ENCODE peak calls at places on chromosomes 3 and 15, in six cellular contexts. One of them, this sample, is unnamed.

GRCh38 chr15:49697121-49697520 is 76.3 kb downstream of the DTWD1 start:
- DNase-seq in cardiac fibroblast: no peak
- DNase-seq in K562: no peak
- DNase-seq in right lobe of liver: no peak
- DNase-seq in foreskin fibroblast: peak
- DNase-seq in pancreas: no peak
- DNase-seq in this sample: no peak

GRCh38 chr15:91572110-91572509 is 281.4 kb upstream of the SLCO3A1 start:
- DNase-seq in cardiac fibroblast: peak
- DNase-seq in K562: no peak
- DNase-seq in right lobe of liver: no peak
- DNase-seq in foreskin fibroblast: no peak
- DNase-seq in pancreas: no peak
- DNase-seq in this sample: no peak

GRCh38 chr3:129315386-129315991 is 36.8 kb downstream of the HMCES start:
- DNase-seq in cardiac fibroblast: peak
- DNase-seq in K562: peak
- DNase-seq in right lobe of liver: no peak
- DNase-seq in foreskin fibroblast: peak
- DNase-seq in pancreas: peak
- DNase-seq in this sample: no peak

GRCh38 chr3:66453525-66454463 is 47.0 kb downstream of the LRIG1 start:
- DNase-seq in cardiac fibroblast: no peak
- DNase-seq in K562: no peak
- DNase-seq in right lobe of liver: no peak
- DNase-seq in foreskin fibroblast: no peak
- DNase-seq in pancreas: no peak
- DNase-seq in this sample: no peak

GRCh38 chr3:183554377-183554776 is 1.1 kb downstream of the KLHL6 start:
- DNase-seq in cardiac fibroblast: no peak
- DNase-seq in K562: peak
- DNase-seq in right lobe of liver: no peak
- DNase-seq in foreskin fibroblast: no peak
- DNase-seq in pancreas: no peak
- DNase-seq in this sample: no peak

GRCh38 chr3:28376424-28376823 is 27.8 kb upstream of the AZI2 start:
- DNase-seq in cardiac fibroblast: peak
- DNase-seq in K562: no peak
- DNase-seq in right lobe of liver: no peak
- DNase-seq in foreskin fibroblast: peak
- DNase-seq in pancreas: no peak
- DNase-seq in this sample: no peak

GRCh38 chr3:11060500-11061251 is 68.1 kb downstream of the SLC6A1 start:
- DNase-seq in cardiac fibroblast: peak
- DNase-seq in K562: peak
- DNase-seq in right lobe of liver: peak
- DNase-seq in foreskin fibroblast: peak
- DNase-seq in pancreas: peak
- DNase-seq in this sample: no peak

GRCh38 chr3:121916189-121916588 is 22.0 kb downstream of the SLC15A2 start:
- DNase-seq in cardiac fibroblast: no peak
- DNase-seq in K562: no peak
- DNase-seq in right lobe of liver: no peak
- DNase-seq in foreskin fibroblast: no peak
- DNase-seq in pancreas: no peak
- DNase-seq in this sample: no peak

GRCh38 chr15:92819312-92820232 is 80.6 kb upstream of the CHD2 start:
- DNase-seq in cardiac fibroblast: no peak
- DNase-seq in K562: peak
- DNase-seq in right lobe of liver: no peak
- DNase-seq in foreskin fibroblast: no peak
- DNase-seq in pancreas: no peak
- DNase-seq in this sample: no peak

GRCh38 chr15:80861776-80862175 is 82.6 kb downstream of the CEMIP start:
- DNase-seq in cardiac fibroblast: no peak
- DNase-seq in K562: no peak
- DNase-seq in right lobe of liver: no peak
- DNase-seq in foreskin fibroblast: no peak
- DNase-seq in pancreas: no peak
- DNase-seq in this sample: no peak

GRCh38 chr3:61612211-61612995 is 51.0 kb downstream of the PTPRG start:
- DNase-seq in cardiac fibroblast: peak
- DNase-seq in K562: no peak
- DNase-seq in right lobe of liver: peak
- DNase-seq in foreskin fibroblast: peak
- DNase-seq in pancreas: no peak
- DNase-seq in this sample: no peak

GRCh38 chr3:114709102-114709501 is 415.3 kb downstream of the TIGIT start:
- DNase-seq in cardiac fibroblast: peak
- DNase-seq in K562: no peak
- DNase-seq in right lobe of liver: no peak
- DNase-seq in foreskin fibroblast: peak
- DNase-seq in pancreas: no peak
- DNase-seq in this sample: peak

GRCh38 chr3:160444411-160444810 is 5.2 kb downstream of the TRIM59 start:
- DNase-seq in cardiac fibroblast: no peak
- DNase-seq in K562: peak
- DNase-seq in right lobe of liver: no peak
- DNase-seq in foreskin fibroblast: no peak
- DNase-seq in pancreas: no peak
- DNase-seq in this sample: no peak

GRCh38 chr15:68658151-68658550 is 79.4 kb downstream of the CORO2B start:
- DNase-seq in cardiac fibroblast: no peak
- DNase-seq in K562: no peak
- DNase-seq in right lobe of liver: no peak
- DNase-seq in foreskin fibroblast: no peak
- DNase-seq in pancreas: no peak
- DNase-seq in this sample: no peak

GRCh38 chr15:68656438-68656739 is 77.6 kb downstream of the CORO2B start:
- DNase-seq in cardiac fibroblast: no peak
- DNase-seq in K562: no peak
- DNase-seq in right lobe of liver: no peak
- DNase-seq in foreskin fibroblast: no peak
- DNase-seq in pancreas: no peak
- DNase-seq in this sample: no peak

GRCh38 chr15:68655686-68656437 is 77.1 kb downstream of the CORO2B start:
- DNase-seq in cardiac fibroblast: no peak
- DNase-seq in K562: no peak
- DNase-seq in right lobe of liver: no peak
- DNase-seq in foreskin fibroblast: no peak
- DNase-seq in pancreas: no peak
- DNase-seq in this sample: no peak

GRCh38 chr15:68654786-68655560 is 76.2 kb downstream of the CORO2B start:
- DNase-seq in cardiac fibroblast: no peak
- DNase-seq in K562: no peak
- DNase-seq in right lobe of liver: no peak
- DNase-seq in foreskin fibroblast: no peak
- DNase-seq in pancreas: no peak
- DNase-seq in this sample: no peak

DNA sequence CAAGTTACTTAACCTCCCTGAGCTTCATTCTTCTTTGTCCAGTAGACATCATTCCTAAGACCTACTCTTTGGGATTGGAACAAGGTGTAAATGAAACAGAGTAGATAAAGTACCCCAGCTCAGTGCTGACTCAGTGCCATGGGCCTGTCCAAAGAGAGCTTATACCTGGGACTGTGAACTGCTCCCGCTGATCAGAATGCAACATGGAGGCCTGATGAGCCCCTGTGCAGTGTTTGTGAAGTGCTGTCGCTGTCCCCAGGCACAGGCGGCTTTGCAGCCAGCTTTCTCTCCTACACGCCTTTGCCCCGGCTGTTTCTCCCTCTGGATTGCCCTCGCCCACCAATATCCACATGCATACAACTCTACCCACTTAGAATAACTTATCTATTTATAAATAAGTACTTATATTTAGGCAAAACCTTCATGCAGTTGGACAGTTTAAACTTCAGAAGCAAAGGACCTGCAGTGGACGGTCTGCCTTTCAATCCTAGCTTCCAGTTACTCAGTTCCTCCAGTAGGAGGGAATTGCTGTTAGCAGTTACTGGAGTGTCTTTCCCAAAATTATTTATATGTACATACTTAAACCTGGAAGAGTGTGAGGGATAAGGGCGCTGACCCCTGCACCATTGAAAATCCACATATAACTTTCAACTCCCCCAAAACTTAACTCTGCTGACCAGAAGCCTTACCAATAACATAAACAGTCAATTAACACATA is 80.0 kb downstream of the CORO2B start:
- DNase-seq in cardiac fibroblast: no peak
- DNase-seq in K562: no peak
- DNase-seq in right lobe of liver: no peak
- DNase-seq in foreskin fibroblast: no peak
- DNase-seq in pancreas: no peak
- DNase-seq in this sample: no peak
- TF ChIP-seq CTCF in cardiac fibroblast: no peak
- TF ChIP-seq CTCF in K562: no peak
- TF ChIP-seq CTCF in right lobe of liver: no peak
- TF ChIP-seq CTCF in foreskin fibroblast: no peak
- TF ChIP-seq CTCF in pancreas: no peak
- TF ChIP-seq CTCF in this sample: no peak

GRCh38 chr3:157152930-157153329 is 7.0 kb downstream of the CCNL1 start:
- DNase-seq in cardiac fibroblast: no peak
- DNase-seq in K562: no peak
- DNase-seq in right lobe of liver: no peak
- DNase-seq in foreskin fibroblast: no peak
- DNase-seq in pancreas: no peak
- DNase-seq in this sample: no peak

GRCh38 chr3:157156844-157157635 is 2.9 kb downstream of the CCNL1 start:
- DNase-seq in cardiac fibroblast: peak
- DNase-seq in K562: peak
- DNase-seq in right lobe of liver: no peak
- DNase-seq in foreskin fibroblast: no peak
- DNase-seq in pancreas: no peak
- DNase-seq in this sample: no peak

GRCh38 chr3:157154563-157155333 is 5.2 kb downstream of the CCNL1 start:
- DNase-seq in cardiac fibroblast: no peak
- DNase-seq in K562: no peak
- DNase-seq in right lobe of liver: no peak
- DNase-seq in foreskin fibroblast: no peak
- DNase-seq in pancreas: no peak
- DNase-seq in this sample: no peak

GRCh38 chr3:157157836-157158235 is 2.1 kb downstream of the CCNL1 start:
- DNase-seq in cardiac fibroblast: peak
- DNase-seq in K562: no peak
- DNase-seq in right lobe of liver: no peak
- DNase-seq in foreskin fibroblast: no peak
- DNase-seq in pancreas: no peak
- DNase-seq in this sample: no peak

DNA sequence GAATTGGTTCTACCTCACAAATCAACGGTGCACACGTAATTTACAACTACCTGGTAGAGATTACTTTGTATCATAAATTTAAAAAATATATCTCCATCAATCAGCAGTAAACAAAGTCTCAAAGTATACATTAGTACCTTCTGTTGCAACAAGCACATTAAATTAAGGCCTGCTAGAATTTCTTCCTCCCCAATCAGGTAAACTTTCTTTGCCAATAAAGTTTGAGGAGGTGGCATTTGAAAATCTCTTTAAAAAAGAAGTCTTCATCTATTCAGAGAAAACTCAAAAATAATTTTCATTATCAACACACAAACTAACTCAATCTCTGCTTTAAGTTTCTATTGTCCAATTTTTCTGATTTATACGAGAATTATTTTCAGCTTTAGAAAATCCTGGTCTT is 4.4 kb downstream of the CCNL1 start:
- DNase-seq in cardiac fibroblast: no peak
- DNase-seq in K562: no peak
- DNase-seq in right lobe of liver: no peak
- DNase-seq in foreskin fibroblast: no peak
- DNase-seq in pancreas: no peak
- DNase-seq in this sample: no peak
- H3K4me3 ChIP-seq in cardiac fibroblast: no peak
- H3K4me3 ChIP-seq in K562: no peak
- H3K4me3 ChIP-seq in right lobe of liver: no peak
- H3K4me3 ChIP-seq in foreskin fibroblast: no peak
- H3K4me3 ChIP-seq in pancreas: no peak
- H3K4me3 ChIP-seq in this sample: no peak

GRCh38 chr3:48560648-48561018 is 2.9 kb downstream of the UCN2 start:
- DNase-seq in cardiac fibroblast: no peak
- DNase-seq in K562: no peak
- DNase-seq in right lobe of liver: no peak
- DNase-seq in foreskin fibroblast: no peak
- DNase-seq in pancreas: no peak
- DNase-seq in this sample: no peak

GRCh38 chr3:48563382-48563918 is at the start of gene UCN2:
- DNase-seq in cardiac fibroblast: peak
- DNase-seq in K562: no peak
- DNase-seq in right lobe of liver: no peak
- DNase-seq in foreskin fibroblast: peak
- DNase-seq in pancreas: no peak
- DNase-seq in this sample: no peak

GRCh38 chr3:48558446-48559134 is 2.0 kb upstream of the PFKFB4 start:
- DNase-seq in cardiac fibroblast: no peak
- DNase-seq in K562: no peak
- DNase-seq in right lobe of liver: peak
- DNase-seq in foreskin fibroblast: no peak
- DNase-seq in pancreas: no peak
- DNase-seq in this sample: no peak

GRCh38 chr3:48562367-48563095 is 1.1 kb downstream of the UCN2 start:
- DNase-seq in cardiac fibroblast: no peak
- DNase-seq in K562: no peak
- DNase-seq in right lobe of liver: no peak
- DNase-seq in foreskin fibroblast: no peak
- DNase-seq in pancreas: no peak
- DNase-seq in this sample: no peak

GRCh38 chr3:48561045-48561736 is 2.4 kb downstream of the UCN2 start:
- DNase-seq in cardiac fibroblast: peak
- DNase-seq in K562: peak
- DNase-seq in right lobe of liver: no peak
- DNase-seq in foreskin fibroblast: peak
- DNase-seq in pancreas: no peak
- DNase-seq in this sample: no peak
- TF ChIP-seq CTCF in cardiac fibroblast: peak
- TF ChIP-seq CTCF in K562: peak
- TF ChIP-seq CTCF in right lobe of liver: no peak
- TF ChIP-seq CTCF in foreskin fibroblast: peak
- TF ChIP-seq CTCF in pancreas: no peak
- TF ChIP-seq CTCF in this sample: peak

GRCh38 chr3:189947068-189947467 is 173.6 kb downstream of the P3H2 start:
- DNase-seq in cardiac fibroblast: no peak
- DNase-seq in K562: no peak
- DNase-seq in right lobe of liver: no peak
- DNase-seq in foreskin fibroblast: no peak
- DNase-seq in pancreas: no peak
- DNase-seq in this sample: no peak

GRCh38 chr3:189945935-189946709 is 174.6 kb downstream of the P3H2 start:
- DNase-seq in cardiac fibroblast: no peak
- DNase-seq in K562: no peak
- DNase-seq in right lobe of liver: no peak
- DNase-seq in foreskin fibroblast: no peak
- DNase-seq in pancreas: no peak
- DNase-seq in this sample: no peak

GRCh38 chr3:189942948-189943347 is 177.7 kb downstream of the P3H2 start:
- DNase-seq in cardiac fibroblast: no peak
- DNase-seq in K562: no peak
- DNase-seq in right lobe of liver: no peak
- DNase-seq in foreskin fibroblast: no peak
- DNase-seq in pancreas: no peak
- DNase-seq in this sample: no peak

GRCh38 chr3:189941679-189942078 is 179.0 kb downstream of the P3H2 start:
- DNase-seq in cardiac fibroblast: no peak
- DNase-seq in K562: no peak
- DNase-seq in right lobe of liver: no peak
- DNase-seq in foreskin fibroblast: peak
- DNase-seq in pancreas: no peak
- DNase-seq in this sample: peak

GRCh38 chr3:189944285-189945145 is 176.2 kb downstream of the P3H2 start:
- DNase-seq in cardiac fibroblast: no peak
- DNase-seq in K562: no peak
- DNase-seq in right lobe of liver: no peak
- DNase-seq in foreskin fibroblast: no peak
- DNase-seq in pancreas: no peak
- DNase-seq in this sample: no peak
- H3K4me3 ChIP-seq in cardiac fibroblast: no peak
- H3K4me3 ChIP-seq in K562: no peak
- H3K4me3 ChIP-seq in right lobe of liver: no peak
- H3K4me3 ChIP-seq in foreskin fibroblast: no peak
- H3K4me3 ChIP-seq in pancreas: no peak
- H3K4me3 ChIP-seq in this sample: no peak